ENCODE peak calls at places on chromosomes 13 and 19, in five cellular contexts. C is tibial nerve, B is IMR-90, P is brain microvascular endothelial cell, V is cardiac muscle cell. E is an unnamed sample. For H3K27me3, the result is how much of the 10 kb centered on the place peaks cover.

GRCh38 chr19:11577451-11578341 is at the start of gene ACP5:
- DNase-seq in C (no peak), P (no peak), V (no peak), B (no peak), E (peak)

GRCh38 chr19:28898279-28898678 is 314.7 kb downstream of the UQCRFS1 start:
- DNase-seq in V (no peak), C (no peak), B (peak), P (no peak), E (no peak)

GRCh38 chr19:29926031-29926430 is 16.0 kb upstream of the URI1 start:
- DNase-seq in C (no peak), B (no peak), P (no peak), V (no peak), E (no peak)

GRCh38 chr19:30090963-30091362 is 148.9 kb downstream of the URI1 start:
- DNase-seq in V (no peak), P (no peak), B (no peak), C (no peak), E (no peak)

GRCh38 chr13:113935081-113935511 is 38.8 kb downstream of the C13orf46 start:
- DNase-seq in V (peak), C (peak), P (no peak), B (no peak), E (no peak)

GRCh38 chr13:50248537-50249521 is 233.6 kb downstream of the KCNRG start:
- DNase-seq in B (no peak), C (no peak), P (no peak), V (no peak), E (no peak)

GRCh38 chr19:29685326-29685725 is 20.1 kb downstream of the PLEKHF1 start:
- DNase-seq in B (no peak), C (no peak), P (no peak), V (peak), E (peak)

GRCh38 chr19:11179716-11180297 is 17.5 kb downstream of the KANK2 start:
- DNase-seq in V (no peak), P (no peak), C (no peak), B (no peak), E (no peak)

GRCh38 chr19:55654323-55654832 is 457 bp upstream of the U2AF2 start:
- DNase-seq in P (peak), V (peak), C (peak), B (peak), E (peak)

GRCh38 chr13:108220042-108220441 is 1.9 kb downstream of the ABHD13 start:
- DNase-seq in C (no peak), V (no peak), B (no peak), P (no peak), E (peak)

GRCh38 chr19:6613711-6614110 is 22.8 kb upstream of the CD70 start:
- DNase-seq in B (no peak), P (no peak), C (no peak), V (peak), E (peak)

GRCh38 chr19:14450168-14450874 is 17.2 kb downstream of the PKN1 start:
- DNase-seq in P (peak), B (no peak), C (no peak), V (no peak), E (no peak)

GRCh38 chr19:52823676-52824075 is 2.2 kb upstream of the ZNF28 start:
- DNase-seq in B (no peak), P (no peak), C (no peak), V (no peak), E (no peak)

GRCh38 chr13:33722216-33722900 is 95.6 kb upstream of the RFC3 start:
- DNase-seq in B (peak), V (peak), C (no peak), P (no peak), E (no peak)

GRCh38 chr19:1848399-1849131 is at the start of gene REXO1:
- DNase-seq in B (peak), P (peak), V (peak), C (peak), E (peak)

GRCh38 chr19:4910594-4911273 is 1.4 kb downstream of the UHRF1 start:
- DNase-seq in B (peak), C (no peak), P (peak), V (peak), E (peak)

GRCh38 chr13:66888698-66889097 is 341.4 kb downstream of the PCDH9 start:
- DNase-seq in C (no peak), B (peak), V (no peak), P (no peak), E (peak)

GRCh38 chr19:50497030-50497420 is 14.0 kb downstream of the JOSD2 start:
- DNase-seq in B (no peak), C (no peak), V (no peak), P (no peak), E (no peak)

GRCh38 chr19:6204212-6204611 is 68.7 kb downstream of the ACSBG2 start:
- DNase-seq in C (no peak), P (no peak), V (peak), B (no peak), E (no peak)

GRCh38 chr13:93388701-93389100 is 162.1 kb downstream of the GPC6 start:
- DNase-seq in V (peak), C (no peak), P (peak), B (peak), E (peak)

GRCh38 chr19:58117841-58118575 is 20.0 kb upstream of the ZSCAN18 start:
- DNase-seq in C (no peak), B (no peak), P (no peak), V (no peak), E (no peak)

GRCh38 chr13:40271511-40271910 is 394.9 kb downstream of the FOXO1 start:
- DNase-seq in P (no peak), B (no peak), C (peak), V (no peak), E (no peak)

GRCh38 chr19:31271569-31271911 is 77.7 kb downstream of the TSHZ3 start:
- DNase-seq in C (no peak), V (peak), B (no peak), P (no peak), E (no peak)

GRCh38 chr19:7799640-7800355 is 30.2 kb upstream of the EVI5L start:
- DNase-seq in V (peak), C (peak), P (peak), B (peak), E (peak)

GRCh38 chr13:113756441-113757097 is 2.5 kb upstream of the TMEM255B start:
- DNase-seq in P (no peak), B (peak), V (peak), C (no peak), E (peak)

GRCh38 chr13:22176968-22177545 is 506.2 kb downstream of the FGF9 start:
- DNase-seq in C (no peak), P (no peak), V (no peak), B (peak), E (no peak)

GRCh38 chr19:42363614-42364346 is 26.3 kb downstream of the CNFN start:
- DNase-seq in C (no peak), P (no peak), V (no peak), B (no peak), E (no peak)

GRCh38 chr13:45055198-45055901 is 65.0 kb upstream of the GTF2F2 start:
- DNase-seq in C (no peak), B (peak), P (peak), V (peak), E (peak)

GRCh38 chr19:39915101-39915847 is 19.2 kb downstream of the FCGBP start:
- DNase-seq in B (no peak), V (no peak), C (no peak), P (no peak), E (no peak)

GRCh38 chr13:42478531-42479156 is 95.3 kb upstream of the TNFSF11 start:
- DNase-seq in B (peak), P (peak), V (peak), C (no peak), E (peak)
- TF ChIP-seq CTCF in B (peak), P (peak), V (peak), C (no peak), E (peak)

GRCh38 chr13:20198781-20199180 is 6.0 kb upstream of the GJB2 start:
- DNase-seq in P (no peak), B (no peak), V (no peak), C (no peak), E (peak)
- H3K27me3 ChIP-seq in P (under half), B (half or more), V (under half), C (under half), E (under half)

DNA sequence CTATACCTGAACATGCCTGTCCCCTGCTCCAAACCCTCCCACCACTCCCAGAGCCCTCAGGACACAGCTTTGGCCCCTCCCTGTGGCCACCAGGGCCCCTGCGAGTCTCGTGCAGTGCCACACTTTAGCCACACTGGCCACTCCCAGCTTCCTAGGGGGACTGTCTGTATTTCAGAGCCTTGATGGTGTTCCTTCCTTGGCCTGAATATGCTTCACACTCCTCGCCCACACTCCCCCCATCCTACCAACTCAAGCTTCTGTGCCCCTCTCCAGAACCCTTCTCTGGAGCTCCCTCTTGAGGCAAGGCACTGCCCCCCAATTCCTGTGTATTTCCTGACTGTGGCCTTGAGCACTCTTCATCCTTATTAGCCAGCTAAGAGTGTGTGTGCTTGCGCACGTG is 80.2 kb downstream of the DPF1 start:
- DNase-seq in P (no peak), V (no peak), C (no peak), B (no peak), E (no peak)
- TF ChIP-seq CTCF in P (peak), V (peak), C (no peak), B (peak), E (no peak)

GRCh38 chr13:106355866-106356265 is 179.6 kb downstream of the EFNB2 start:
- DNase-seq in C (no peak), V (no peak), B (no peak), P (no peak), E (no peak)

GRCh38 chr13:106352850-106353249 is 182.6 kb downstream of the EFNB2 start:
- DNase-seq in C (no peak), V (no peak), P (no peak), B (peak), E (no peak)

GRCh38 chr13:106357198-106357597 is 178.3 kb downstream of the EFNB2 start:
- DNase-seq in C (no peak), P (no peak), V (peak), B (peak), E (no peak)

GRCh38 chr13:106350208-106350607 is 185.3 kb downstream of the EFNB2 start:
- DNase-seq in V (no peak), B (no peak), P (no peak), C (no peak), E (no peak)

DNA sequence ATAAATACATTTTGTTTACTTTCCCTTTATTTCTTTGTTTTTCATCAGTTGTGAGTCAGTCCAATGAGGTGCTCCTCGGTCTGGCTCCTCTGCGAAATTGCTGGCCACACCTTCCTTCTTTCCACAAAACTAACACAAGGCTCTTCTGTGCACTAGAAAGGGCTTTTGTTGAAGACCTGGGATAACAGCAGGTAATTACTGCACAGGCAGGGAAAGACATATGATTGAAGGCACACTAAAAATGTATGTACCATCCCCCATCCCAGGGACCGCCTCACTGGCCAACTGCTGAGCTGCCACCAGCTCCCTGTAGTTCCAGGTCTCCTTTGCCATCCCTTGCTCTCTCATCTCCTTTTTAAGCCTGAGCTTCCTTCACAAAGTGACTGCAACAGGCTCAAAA is 180.5 kb downstream of the EFNB2 start:
- DNase-seq in B (no peak), V (no peak), P (no peak), C (no peak), E (no peak)
- H3K27me3 ChIP-seq in B (under half), V (under half), P (under half), C (under half), E (under half)

DNA sequence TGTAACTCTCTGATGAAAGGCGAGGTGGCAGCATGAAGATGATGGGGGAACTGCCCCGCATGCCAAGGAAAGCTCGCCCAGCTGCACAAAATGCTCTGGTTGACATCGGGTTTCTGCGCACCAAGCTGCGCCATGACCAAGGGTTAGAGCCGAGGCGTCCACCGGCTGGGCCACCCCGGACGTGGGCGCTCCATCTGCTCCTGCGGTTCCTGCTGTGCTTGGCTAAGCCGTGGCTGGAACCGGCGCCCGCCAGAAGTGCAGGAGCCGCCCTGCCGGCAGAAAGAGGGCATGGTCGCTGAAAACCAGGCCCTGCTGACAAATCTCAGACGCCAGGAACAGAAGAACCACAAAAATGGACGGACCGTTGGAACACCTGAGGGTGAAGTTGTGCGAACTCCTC is 57.9 kb downstream of the ZNF100 start:
- DNase-seq in P (no peak), V (no peak), C (no peak), B (no peak), E (no peak)
- TF ChIP-seq CTCF in P (no peak), V (no peak), C (no peak), B (no peak), E (no peak)

DNA sequence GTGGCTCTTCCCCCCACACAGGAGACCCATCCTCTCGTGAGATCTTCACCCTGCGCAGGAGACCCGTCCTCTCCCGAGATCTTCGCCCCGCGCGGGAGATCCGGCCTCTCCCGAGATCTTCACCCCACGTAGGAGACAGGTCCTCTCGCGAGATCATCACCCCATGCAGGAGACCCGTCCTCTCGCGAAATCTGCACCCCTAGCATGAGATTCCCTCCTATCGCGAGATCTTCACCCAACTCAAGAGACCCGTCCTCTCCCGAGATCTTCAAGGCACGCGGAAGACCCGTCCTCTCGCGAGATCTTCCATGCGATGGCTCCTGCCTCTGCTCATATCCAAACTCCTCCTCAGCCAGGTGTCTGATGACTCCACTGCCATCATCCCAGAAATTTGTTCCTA is 24.3 kb downstream of the LAIR2 start:
- DNase-seq in B (no peak), C (no peak), V (no peak), P (no peak), E (no peak)
- H3K27me3 ChIP-seq in B (under half), C (under half), V (under half), P (under half), E (under half)

E was measured in bronchial epithelial cell.